ENCODE peak calls at places on chromosomes 1 and 21, in ten cellular contexts. F is right lobe of liver, Z is GM12878, L is fibroblast of lung, X is cardiac muscle cell, O is thoracic aorta, P is Panc1, W is psoas muscle, R is pancreas, N is heart left ventricle. S is an unnamed sample.

GRCh38 chr1:229579101-229579651 is 20.7 kb upstream of the ABCB10 start:
- DNase-seq in F (peak; percentile 40), Z (peak; percentile 41), L (peak; percentile 35), X (peak; percentile 60), O (no peak), P (no peak), W (no peak), R (no peak), N (peak; percentile 74), S (no peak)

GRCh38 chr1:3352952-3353331 is 101.5 kb upstream of the ARHGEF16 start:
- DNase-seq in F (no peak), Z (no peak), L (peak; percentile 77), X (peak; percentile 77), O (no peak), P (no peak), W (no peak), R (no peak), N (peak; percentile 78), S (no peak)

GRCh38 chr1:172638249-172638648 is 20.7 kb upstream of the FASLG start:
- DNase-seq in F (no peak), Z (no peak), L (no peak), X (no peak), O (no peak), P (no peak), W (no peak), R (no peak), N (no peak), S (peak; percentile 47)

GRCh38 chr1:20666804-20667203 is 5.6 kb upstream of the DDOST start:
- DNase-seq in F (no peak), Z (peak; percentile 7), L (peak; percentile 6), X (no peak), O (no peak), P (no peak), W (no peak), R (no peak), N (no peak), S (peak; percentile 37)

GRCh38 chr1:110119843-110120242 is 7.6 kb downstream of the UBL4B start:
- DNase-seq in F (no peak), Z (no peak), L (no peak), X (no peak), O (no peak), P (no peak), W (no peak), R (no peak), N (no peak), S (no peak)

GRCh38 chr1:41925712-41926111 is 7.0 kb upstream of the HIVEP3 start:
- DNase-seq in F (no peak), Z (no peak), L (no peak), X (peak; percentile 49), O (no peak), P (no peak), W (no peak), R (no peak), N (no peak), S (no peak)

GRCh38 chr21:41431788-41432548 is 5.9 kb downstream of the MX1 start:
- DNase-seq in F (no peak), Z (peak; percentile 56), L (no peak), X (no peak), O (no peak), P (no peak), W (no peak), R (no peak), N (no peak), S (no peak)

GRCh38 chr1:22365331-22366295 is 86.0 kb upstream of the ZBTB40 start:
- DNase-seq in F (no peak), Z (no peak), L (no peak), X (no peak), O (no peak), P (no peak), W (no peak), R (no peak), N (no peak), S (no peak)

GRCh38 chr1:3564921-3565831 is 46.1 kb downstream of the MEGF6 start:
- DNase-seq in F (no peak), Z (no peak), L (no peak), X (peak; percentile 45), O (no peak), P (no peak), W (no peak), R (no peak), N (no peak), S (no peak)

GRCh38 chr1:47181955-47182680 is 7.7 kb downstream of the PDZK1IP1 start:
- DNase-seq in F (no peak), Z (no peak), L (peak; percentile 68), X (peak; percentile 59), O (no peak), P (no peak), W (no peak), R (no peak), N (no peak), S (peak; percentile 68)

GRCh38 chr21:32916088-32916487 is 109.6 kb upstream of the OLIG2 start:
- DNase-seq in F (no peak), Z (no peak), L (no peak), X (no peak), O (no peak), P (no peak), W (no peak), R (no peak), N (no peak), S (no peak)

GRCh38 chr21:32915099-32915498 is 110.6 kb upstream of the OLIG2 start:
- DNase-seq in F (no peak), Z (no peak), L (no peak), X (no peak), O (no peak), P (no peak), W (no peak), R (no peak), N (no peak), S (no peak)

GRCh38 chr21:32917392-32918135 is 108.2 kb upstream of the OLIG2 start:
- DNase-seq in F (no peak), Z (no peak), L (peak; percentile 18), X (peak; percentile 48), O (no peak), P (no peak), W (no peak), R (no peak), N (no peak), S (no peak)

GRCh38 chr21:32918467-32919140 is 107.1 kb upstream of the OLIG2 start:
- DNase-seq in F (no peak), Z (no peak), L (peak; percentile 1), X (no peak), O (no peak), P (no peak), W (no peak), R (no peak), N (no peak), S (no peak)

DNA sequence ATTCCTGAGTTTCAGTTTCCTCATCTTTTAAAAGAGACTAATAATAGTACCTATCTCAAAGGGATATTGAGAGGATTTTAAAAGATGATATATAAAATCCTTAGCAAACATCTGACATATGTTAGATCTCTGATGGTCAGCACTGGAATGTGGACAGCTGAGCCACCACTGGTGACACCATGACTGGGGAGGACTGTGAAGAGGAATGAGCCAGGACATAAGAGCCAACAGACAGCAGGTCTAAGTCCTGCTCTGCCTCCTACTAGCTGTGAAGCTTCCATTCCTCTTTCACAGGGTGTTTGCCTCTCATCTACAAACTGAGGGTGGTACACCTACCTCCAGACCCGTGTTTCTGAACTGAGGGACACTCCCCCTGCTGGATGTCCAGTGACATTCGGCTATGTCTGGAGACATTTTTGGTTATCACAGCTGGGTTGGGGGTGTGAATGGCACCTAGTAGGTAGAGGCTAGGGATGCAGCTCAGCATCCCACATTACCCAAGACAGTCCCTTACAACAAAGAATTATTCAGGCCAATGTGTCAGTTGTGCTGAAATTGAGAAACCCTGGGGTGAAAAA is 109.1 kb upstream of the OLIG2 start:
- DNase-seq in F (no peak), Z (no peak), L (no peak), X (no peak), O (no peak), P (no peak), W (no peak), R (no peak), N (no peak), S (no peak)
- TF ChIP-seq CTCF in F (no peak), Z (peak; percentile 23), L (peak; percentile 18), X (peak; percentile 18), O (no peak), P (peak; percentile 19), W (no peak), R (no peak), N (no peak), S (no peak)

GRCh38 chr1:28247603-28248272 is 11.6 kb upstream of the SESN2 start:
- DNase-seq in F (no peak), Z (no peak), L (no peak), X (no peak), O (no peak), P (no peak), W (no peak), R (no peak), N (no peak), S (no peak)
- H3K4me3 ChIP-seq in F (peak overlapping the region; percentile 6), Z (no peak overlapping the region), L (peak overlapping the region; percentile 9), X (peak overlapping the region; percentile 4), O (peak overlapping the region; percentile 98), P (peak overlapping the region; percentile 81), W (peak overlapping the region; percentile 70), R (peak overlapping the region; percentile 52), N (peak overlapping the region; percentile 76), S (no peak overlapping the region)

GRCh38 chr1:31702836-31703404 is 897 bp downstream of the COL16A1 start:
- DNase-seq in F (no peak), Z (no peak), L (peak; percentile 21), X (no peak), O (no peak), P (no peak), W (no peak), R (no peak), N (no peak), S (peak; percentile 38)

GRCh38 chr1:31700468-31701136 is 3.2 kb downstream of the COL16A1 start:
- DNase-seq in F (no peak), Z (no peak), L (no peak), X (no peak), O (no peak), P (no peak), W (no peak), R (no peak), N (no peak), S (peak; percentile 78)

GRCh38 chr1:31699341-31699891 is 4.4 kb downstream of the COL16A1 start:
- DNase-seq in F (no peak), Z (peak; percentile 61), L (no peak), X (no peak), O (no peak), P (no peak), W (no peak), R (no peak), N (no peak), S (no peak)

GRCh38 chr1:31703431-31704260 is at the start of gene COL16A1:
- DNase-seq in F (peak; percentile 40), Z (no peak), L (peak; percentile 75), X (peak; percentile 81), O (peak; percentile 24), P (no peak), W (peak; percentile 93), R (no peak), N (peak; percentile 84), S (peak; percentile 52)

GRCh38 chr1:31701137-31701736 is 2.6 kb downstream of the COL16A1 start:
- DNase-seq in F (peak; percentile 85), Z (no peak), L (peak; percentile 96), X (peak; percentile 99), O (peak; percentile 91), P (peak; percentile 77), W (peak; percentile 95), R (peak; percentile 66), N (peak; percentile 89), S (peak; percentile 91)
- H3K27me3 ChIP-seq in F (no peaks in the 10 kb centered on the region), Z (no peaks in the 10 kb centered on the region), L (no peaks in the 10 kb centered on the region), X (no peaks in the 10 kb centered on the region), O (no peaks in the 10 kb centered on the region), P (no peaks in the 10 kb centered on the region), W (no peaks in the 10 kb centered on the region), R (no peaks in the 10 kb centered on the region), N (peaks cover 23% of the 10 kb centered on the region), S (no peaks in the 10 kb centered on the region)

GRCh38 chr1:6033986-6034749 is 11.5 kb upstream of the KCNAB2 start:
- DNase-seq in F (peak; percentile 64), Z (no peak), L (no peak), X (peak; percentile 30), O (no peak), P (no peak), W (peak; percentile 61), R (no peak), N (no peak), S (peak; percentile 27)
- TF ChIP-seq CTCF in F (peak; percentile 51), Z (peak; percentile 66), L (peak; percentile 42), X (peak; percentile 70), O (peak; percentile 54), P (peak; percentile 91), W (peak; percentile 44), R (peak; percentile 72), N (peak; percentile 68), S (peak; percentile 81)